ENCODE peak calls at places on chromosome 12, in four cellular contexts. One of them, this sample, is unnamed.

GRCh38 chr12:114025935-114026334 is 59.8 kb upstream of the RBM19 start:
- DNase-seq in Peyer's patch: no peak
- DNase-seq in body of pancreas: no peak
- DNase-seq in lower leg skin: no peak
- DNase-seq in this sample: no peak

GRCh38 chr12:772056-772697 is 19.8 kb downstream of the WNK1 start:
- DNase-seq in Peyer's patch: no peak
- DNase-seq in lower leg skin: no peak
- DNase-seq in body of pancreas: no peak
- DNase-seq in this sample: no peak

GRCh38 chr12:132615579-132616066 is 3.0 kb upstream of the P2RX2 start:
- DNase-seq in body of pancreas: no peak
- DNase-seq in lower leg skin: no peak
- DNase-seq in Peyer's patch: no peak
- DNase-seq in this sample: no peak

GRCh38 chr12:64558754-64559153 is 51.5 kb upstream of the RASSF3 start:
- DNase-seq in body of pancreas: no peak
- DNase-seq in lower leg skin: no peak
- DNase-seq in Peyer's patch: no peak
- DNase-seq in this sample: no peak

GRCh38 chr12:130764073-130764472 is 48.0 kb upstream of the RIMBP2 start:
- DNase-seq in Peyer's patch: no peak
- DNase-seq in body of pancreas: no peak
- DNase-seq in lower leg skin: no peak
- DNase-seq in this sample: no peak

GRCh38 chr12:128388461-128388921 is 121.5 kb downstream of the TMEM132C start:
- DNase-seq in Peyer's patch: no peak
- DNase-seq in body of pancreas: no peak
- DNase-seq in lower leg skin: peak
- DNase-seq in this sample: peak

GRCh38 chr12:73935817-73936216 is 601.8 kb upstream of the ATXN7L3B start:
- DNase-seq in lower leg skin: no peak
- DNase-seq in Peyer's patch: no peak
- DNase-seq in body of pancreas: no peak
- DNase-seq in this sample: no peak

GRCh38 chr12:65656904-65657351 is 167.4 kb upstream of the HMGA2 start:
- DNase-seq in Peyer's patch: no peak
- DNase-seq in lower leg skin: no peak
- DNase-seq in body of pancreas: no peak
- DNase-seq in this sample: no peak

GRCh38 chr12:24560192-24560591 is 388.7 kb downstream of the BCAT1 start:
- DNase-seq in Peyer's patch: no peak
- DNase-seq in lower leg skin: no peak
- DNase-seq in body of pancreas: no peak
- DNase-seq in this sample: no peak

GRCh38 chr12:127035011-127035879 is 1231.7 kb upstream of the TMEM132C start:
- DNase-seq in body of pancreas: no peak
- DNase-seq in lower leg skin: no peak
- DNase-seq in Peyer's patch: no peak
- DNase-seq in this sample: no peak

GRCh38 chr12:124861492-124861891 is 2.2 kb downstream of the SCARB1 start:
- DNase-seq in lower leg skin: peak
- DNase-seq in body of pancreas: peak
- DNase-seq in Peyer's patch: no peak
- DNase-seq in this sample: peak

GRCh38 chr12:25553083-25553482 is at the start of gene LMNTD1:
- DNase-seq in lower leg skin: no peak
- DNase-seq in Peyer's patch: no peak
- DNase-seq in body of pancreas: no peak
- DNase-seq in this sample: no peak

GRCh38 chr12:121033625-121034349 is 5.3 kb downstream of the OASL start:
- DNase-seq in lower leg skin: no peak
- DNase-seq in body of pancreas: peak
- DNase-seq in Peyer's patch: no peak
- DNase-seq in this sample: no peak

GRCh38 chr12:108119126-108119973 is 9.7 kb upstream of the WSCD2 start:
- DNase-seq in Peyer's patch: no peak
- DNase-seq in lower leg skin: no peak
- DNase-seq in body of pancreas: no peak
- DNase-seq in this sample: no peak

GRCh38 chr12:3646561-3647241 is 106.2 kb downstream of the CRACR2A start:
- DNase-seq in lower leg skin: no peak
- DNase-seq in body of pancreas: peak
- DNase-seq in Peyer's patch: no peak
- DNase-seq in this sample: no peak

GRCh38 chr12:3741882-3742672 is 10.8 kb downstream of the CRACR2A start:
- DNase-seq in Peyer's patch: no peak
- DNase-seq in body of pancreas: no peak
- DNase-seq in lower leg skin: peak
- DNase-seq in this sample: no peak

GRCh38 chr12:38544357-38545066 is 227.9 kb downstream of the ALG10B start:
- DNase-seq in body of pancreas: no peak
- DNase-seq in Peyer's patch: no peak
- DNase-seq in lower leg skin: no peak
- DNase-seq in this sample: peak

GRCh38 chr12:51959211-51959610 is 7.7 kb downstream of the ACVR1B start:
- DNase-seq in lower leg skin: peak
- DNase-seq in body of pancreas: no peak
- DNase-seq in Peyer's patch: peak
- DNase-seq in this sample: no peak

GRCh38 chr12:102702447-102703114 is 214.5 kb downstream of the PAH start:
- DNase-seq in body of pancreas: peak
- DNase-seq in lower leg skin: peak
- DNase-seq in Peyer's patch: peak
- DNase-seq in this sample: peak

GRCh38 chr12:132426349-132427176 is 63.4 kb upstream of the FBRSL1 start:
- DNase-seq in body of pancreas: peak
- DNase-seq in lower leg skin: no peak
- DNase-seq in Peyer's patch: no peak
- DNase-seq in this sample: no peak

GRCh38 chr12:93592641-93593396 is 20.3 kb downstream of the SOCS2 start:
- DNase-seq in body of pancreas: no peak
- DNase-seq in Peyer's patch: no peak
- DNase-seq in lower leg skin: no peak
- DNase-seq in this sample: no peak

GRCh38 chr12:120013659-120014380 is 24.8 kb downstream of the BICDL1 start:
- DNase-seq in Peyer's patch: no peak
- DNase-seq in body of pancreas: no peak
- DNase-seq in lower leg skin: no peak
- DNase-seq in this sample: no peak

GRCh38 chr12:19165446-19165845 is 35.9 kb downstream of the PLEKHA5 start:
- DNase-seq in lower leg skin: no peak
- DNase-seq in body of pancreas: no peak
- DNase-seq in Peyer's patch: no peak
- DNase-seq in this sample: no peak

GRCh38 chr12:155646-156045 is 58.3 kb downstream of the SLC6A12 start:
- DNase-seq in lower leg skin: no peak
- DNase-seq in body of pancreas: no peak
- DNase-seq in Peyer's patch: no peak
- DNase-seq in this sample: no peak

GRCh38 chr12:120346681-120347080 is 19.1 kb upstream of the PLA2G1B start:
- DNase-seq in body of pancreas: no peak
- DNase-seq in lower leg skin: no peak
- DNase-seq in Peyer's patch: no peak
- DNase-seq in this sample: no peak

GRCh38 chr12:45379261-45379660 is 163.4 kb downstream of the ANO6 start:
- DNase-seq in Peyer's patch: no peak
- DNase-seq in lower leg skin: no peak
- DNase-seq in body of pancreas: no peak
- DNase-seq in this sample: no peak

GRCh38 chr12:25502071-25502555 is 51.0 kb downstream of the LMNTD1 start:
- DNase-seq in lower leg skin: no peak
- DNase-seq in Peyer's patch: no peak
- DNase-seq in body of pancreas: no peak
- DNase-seq in this sample: no peak

GRCh38 chr12:1006255-1006654 is 15.2 kb downstream of the ERC1 start:
- DNase-seq in lower leg skin: no peak
- DNase-seq in body of pancreas: no peak
- DNase-seq in Peyer's patch: no peak
- DNase-seq in this sample: no peak

GRCh38 chr12:530308-530707 is 70.6 kb downstream of the B4GALNT3 start:
- DNase-seq in body of pancreas: no peak
- DNase-seq in Peyer's patch: peak
- DNase-seq in lower leg skin: no peak
- DNase-seq in this sample: no peak

GRCh38 chr12:94336201-94336915 is 123.3 kb downstream of the CEP83 start:
- DNase-seq in lower leg skin: no peak
- DNase-seq in body of pancreas: no peak
- DNase-seq in Peyer's patch: no peak
- DNase-seq in this sample: no peak

GRCh38 chr12:49920915-49921286 is 17.2 kb upstream of the FAIM2 start:
- DNase-seq in lower leg skin: no peak
- DNase-seq in Peyer's patch: peak
- DNase-seq in body of pancreas: no peak
- DNase-seq in this sample: no peak

GRCh38 chr12:48965447-48965846 is 6.1 kb downstream of the WNT10B start:
- DNase-seq in body of pancreas: no peak
- DNase-seq in lower leg skin: no peak
- DNase-seq in Peyer's patch: no peak
- DNase-seq in this sample: no peak

GRCh38 chr12:111288771-111289170 is 80.1 kb downstream of the PHETA1 start:
- DNase-seq in body of pancreas: no peak
- DNase-seq in Peyer's patch: no peak
- DNase-seq in lower leg skin: no peak
- DNase-seq in this sample: no peak
- TF ChIP-seq CTCF in body of pancreas: no peak
- TF ChIP-seq CTCF in Peyer's patch: no peak
- TF ChIP-seq CTCF in lower leg skin: no peak
- TF ChIP-seq CTCF in this sample: no peak

DNA sequence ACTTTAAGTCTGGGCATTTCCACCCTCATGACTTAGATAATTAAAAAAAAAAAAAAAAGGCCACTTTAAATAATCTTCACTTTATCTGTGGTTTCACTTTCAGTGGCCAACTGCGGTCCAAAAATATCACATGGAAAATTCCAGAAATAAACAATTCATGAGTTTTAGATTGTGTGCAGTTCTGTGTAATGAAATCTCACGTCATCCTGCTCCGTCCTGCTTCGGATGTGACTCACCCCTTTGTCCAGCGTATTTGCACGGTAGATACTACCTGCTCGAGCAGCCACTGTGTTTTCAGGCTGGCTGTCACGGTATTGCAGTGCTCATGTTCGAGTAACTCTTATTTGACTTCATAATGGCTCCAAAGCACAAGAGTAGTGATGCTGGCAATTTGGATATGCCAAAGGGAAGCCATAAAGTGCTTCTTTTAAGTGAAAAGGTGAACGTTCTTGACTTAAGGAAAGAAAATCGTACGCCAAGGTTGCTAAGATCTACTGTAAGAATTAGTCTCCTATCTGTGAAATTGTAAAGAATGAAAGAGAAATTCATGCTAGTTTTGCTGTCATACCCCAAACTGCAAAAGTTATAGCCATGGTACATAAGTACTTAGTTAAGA is 2.4 kb downstream of the E2F7 start:
- DNase-seq in Peyer's patch: peak
- DNase-seq in body of pancreas: no peak
- DNase-seq in lower leg skin: no peak
- DNase-seq in this sample: no peak
- TF ChIP-seq POLR2A in Peyer's patch: no peak
- TF ChIP-seq POLR2A in body of pancreas: no peak
- TF ChIP-seq POLR2A in lower leg skin: no peak
- TF ChIP-seq POLR2A in this sample: no peak

DNA sequence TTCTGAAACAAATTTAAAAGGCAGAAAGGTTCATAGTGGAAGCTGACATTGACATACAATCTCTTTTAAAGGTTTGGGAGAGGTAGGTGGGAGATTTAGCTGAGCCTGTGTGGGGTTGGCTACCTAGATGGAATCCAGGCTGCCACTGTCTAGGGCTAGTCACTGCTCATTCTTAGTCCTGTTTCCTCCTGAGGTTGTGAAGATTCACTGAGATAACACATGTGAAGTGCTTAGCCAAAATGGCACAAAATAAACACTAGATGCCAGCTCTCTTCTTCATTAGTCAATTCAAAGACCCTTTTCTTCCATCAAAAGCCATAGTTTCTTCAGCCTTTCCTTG is 3.3 kb downstream of the MYF6 start:
- DNase-seq in lower leg skin: no peak
- DNase-seq in body of pancreas: no peak
- DNase-seq in Peyer's patch: no peak
- DNase-seq in this sample: no peak
- H3K4me3 ChIP-seq in lower leg skin: no peak
- H3K4me3 ChIP-seq in body of pancreas: no peak
- H3K4me3 ChIP-seq in Peyer's patch: no peak
- H3K4me3 ChIP-seq in this sample: no peak

DNA sequence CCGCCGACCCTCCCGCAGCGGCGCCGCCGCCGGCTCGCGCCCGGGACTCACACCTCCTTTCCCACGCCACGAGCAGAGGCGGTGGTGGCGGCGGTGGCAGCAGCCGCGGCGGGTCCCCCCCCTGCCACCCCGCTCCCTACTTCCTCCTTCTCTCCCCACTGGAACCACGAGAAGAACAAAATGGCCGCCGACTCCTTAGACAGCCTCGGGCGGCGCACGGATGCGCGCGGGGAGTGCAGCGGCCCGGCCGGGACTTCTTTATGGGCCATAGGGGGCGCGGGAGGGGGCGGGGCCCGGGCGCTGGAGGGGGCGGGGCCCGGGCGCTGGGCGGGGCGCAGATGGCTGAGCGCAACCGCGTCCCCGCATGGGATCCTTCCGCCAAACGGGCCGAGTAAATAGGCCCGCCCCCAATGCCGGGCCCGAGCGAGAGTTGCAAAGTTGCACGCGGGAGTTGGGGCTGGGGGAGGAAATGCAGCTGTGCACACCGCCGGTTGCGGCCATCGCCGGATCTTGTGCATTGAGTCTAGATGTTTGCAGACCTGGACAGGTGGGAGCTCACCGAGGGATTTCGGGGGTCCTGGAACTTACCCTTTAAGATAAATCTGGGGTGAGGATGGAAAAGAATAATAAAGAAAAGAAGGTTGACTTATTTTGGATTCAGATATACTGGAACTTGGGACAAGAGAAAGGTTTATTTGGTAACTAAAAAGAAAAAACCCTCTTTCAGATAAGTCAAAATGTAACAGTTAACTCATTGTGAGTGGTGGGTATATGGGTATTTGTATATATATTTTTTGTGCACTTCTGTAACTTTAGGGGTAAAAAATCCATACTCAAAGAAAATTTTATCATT is at the start of gene PPP1CC:
- DNase-seq in body of pancreas: peak
- DNase-seq in lower leg skin: peak
- DNase-seq in Peyer's patch: peak
- DNase-seq in this sample: peak
- TF ChIP-seq CTCF in body of pancreas: no peak
- TF ChIP-seq CTCF in lower leg skin: no peak
- TF ChIP-seq CTCF in Peyer's patch: no peak
- TF ChIP-seq CTCF in this sample: no peak

GRCh38 chr12:83150465-83151189 is 463.9 kb downstream of the TMTC2 start:
- DNase-seq in lower leg skin: no peak
- DNase-seq in Peyer's patch: no peak
- DNase-seq in body of pancreas: no peak
- DNase-seq in this sample: no peak
- TF ChIP-seq POLR2A in lower leg skin: no peak
- TF ChIP-seq POLR2A in Peyer's patch: no peak
- TF ChIP-seq POLR2A in body of pancreas: no peak
- TF ChIP-seq POLR2A in this sample: no peak

GRCh38 chr12:75862692-75863471 is 168.7 kb downstream of the PHLDA1 start:
- DNase-seq in lower leg skin: no peak
- DNase-seq in body of pancreas: no peak
- DNase-seq in Peyer's patch: no peak
- DNase-seq in this sample: no peak
- H3K4me3 ChIP-seq in lower leg skin: no peak
- H3K4me3 ChIP-seq in body of pancreas: no peak
- H3K4me3 ChIP-seq in Peyer's patch: no peak
- H3K4me3 ChIP-seq in this sample: no peak

This sample was measured in testis.